ENCODE peak calls at places on chromosomes 1 and 21, in nine cellular contexts. P, K, L, U, Q, Y, D, G and W are unnamed samples. For H3K36me3, the result is how much of the 10 kb centered on the place peaks cover.

GRCh38 chr1:172167801-172168596 is 252.5 kb upstream of the C1orf105 start:
- DNase-seq in P (peak), K (no peak), L (no peak), U (peak), Q (no peak), Y (no peak), D (no peak), G (no peak), W (no peak)

GRCh38 chr21:17495680-17496079 is 17.2 kb upstream of the CXADR start:
- DNase-seq in P (no peak), K (no peak), L (no peak), U (peak), Q (no peak), Y (no peak), D (no peak), G (no peak), W (no peak)

GRCh38 chr1:95018602-95019369 is 54.0 kb downstream of the ALG14 start:
- DNase-seq in P (peak), K (no peak), L (no peak), U (peak), Q (no peak), Y (no peak), D (no peak), G (no peak), W (no peak)

GRCh38 chr1:36982708-36983107 is 51.6 kb downstream of the GRIK3 start:
- DNase-seq in P (no peak), K (no peak), L (no peak), U (no peak), Q (no peak), Y (no peak), D (peak), G (no peak), W (no peak)

GRCh38 chr1:224592636-224593579 is 23.2 kb upstream of the CNIH3 start:
- DNase-seq in P (peak), K (no peak), L (no peak), U (peak), Q (peak), Y (no peak), D (peak), G (no peak), W (no peak)

GRCh38 chr21:35075546-35075945 is 26.4 kb upstream of the RUNX1 start:
- DNase-seq in P (peak), K (no peak), L (no peak), U (peak), Q (no peak), Y (no peak), D (peak), G (no peak), W (no peak)

GRCh38 chr21:38379171-38379570 is 119.1 kb downstream of the ERG start:
- DNase-seq in P (no peak), K (no peak), L (no peak), U (no peak), Q (no peak), Y (no peak), D (no peak), G (no peak), W (no peak)

GRCh38 chr1:231591466-231591865 is 35.1 kb upstream of the DISC1 start:
- DNase-seq in P (no peak), K (no peak), L (no peak), U (no peak), Q (no peak), Y (no peak), D (no peak), G (no peak), W (no peak)

GRCh38 chr1:103218821-103219220 is 110.5 kb upstream of the COL11A1 start:
- DNase-seq in P (no peak), K (no peak), L (no peak), U (peak), Q (no peak), Y (no peak), D (no peak), G (no peak), W (no peak)

GRCh38 chr1:31381394-31382287 is 8.8 kb upstream of the FABP3 start:
- DNase-seq in P (no peak), K (no peak), L (peak), U (no peak), Q (no peak), Y (peak), D (no peak), G (no peak), W (peak)

GRCh38 chr1:202117898-202118371 is 4.8 kb upstream of the GPR37L1 start:
- DNase-seq in P (no peak), K (no peak), L (no peak), U (no peak), Q (no peak), Y (no peak), D (no peak), G (no peak), W (no peak)

GRCh38 chr1:36458910-36459309 is 5.3 kb downstream of the MRPS15 start:
- DNase-seq in P (no peak), K (no peak), L (peak), U (no peak), Q (no peak), Y (no peak), D (no peak), G (no peak), W (no peak)

GRCh38 chr1:40391688-40392145 is 18.2 kb downstream of the SMAP2 start:
- DNase-seq in P (no peak), K (no peak), L (no peak), U (no peak), Q (no peak), Y (peak), D (no peak), G (no peak), W (no peak)

GRCh38 chr1:40393173-40393572 is 19.6 kb downstream of the SMAP2 start:
- DNase-seq in P (no peak), K (peak), L (peak), U (no peak), Q (no peak), Y (no peak), D (no peak), G (no peak), W (no peak)

GRCh38 chr1:40390857-40391256 is 17.3 kb downstream of the SMAP2 start:
- DNase-seq in P (no peak), K (no peak), L (no peak), U (no peak), Q (no peak), Y (no peak), D (no peak), G (no peak), W (no peak)

GRCh38 chr1:40389871-40390560 is 16.5 kb downstream of the SMAP2 start:
- DNase-seq in P (peak), K (no peak), L (no peak), U (peak), Q (no peak), Y (peak), D (no peak), G (no peak), W (no peak)

DNA sequence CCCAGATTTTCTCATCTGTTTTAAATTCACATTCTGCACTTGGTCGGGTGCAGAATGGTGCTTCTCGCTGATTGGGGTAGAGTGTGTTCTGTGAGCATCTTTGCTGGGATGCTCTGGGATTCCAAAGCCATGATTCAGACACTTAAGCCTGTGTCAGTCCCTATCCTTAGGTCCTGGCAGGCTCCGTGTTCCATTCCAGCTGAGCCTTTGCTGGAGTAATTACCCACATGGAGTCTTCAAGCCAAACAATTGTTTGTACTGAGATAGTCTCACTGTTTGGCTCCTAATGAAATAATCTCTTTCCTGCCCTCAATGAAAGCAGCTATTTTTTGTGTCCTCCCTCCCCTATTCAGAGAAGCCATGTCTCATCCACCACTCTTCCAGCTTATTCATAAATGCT is 18.7 kb downstream of the SMAP2 start:
- DNase-seq in P (peak), K (no peak), L (no peak), U (peak), Q (no peak), Y (peak), D (peak), G (no peak), W (no peak)
- H3K27ac ChIP-seq in P (no peak), K (peak), L (peak), U (no peak), Q (peak), Y (peak), D (no peak), G (peak), W (peak)

GRCh38 chr1:109239047-109239579 is 10.2 kb upstream of the CELSR2 start:
- DNase-seq in P (no peak), K (no peak), L (no peak), U (no peak), Q (no peak), Y (no peak), D (no peak), G (no peak), W (no peak)

GRCh38 chr1:109240158-109241152 is 8.9 kb upstream of the CELSR2 start:
- DNase-seq in P (no peak), K (no peak), L (peak), U (peak), Q (peak), Y (peak), D (peak), G (no peak), W (peak)

GRCh38 chr1:109241344-109241743 is 8.0 kb upstream of the CELSR2 start:
- DNase-seq in P (no peak), K (no peak), L (no peak), U (no peak), Q (no peak), Y (no peak), D (peak), G (no peak), W (no peak)

GRCh38 chr1:109238382-109238781 is 11.0 kb upstream of the CELSR2 start:
- DNase-seq in P (no peak), K (no peak), L (no peak), U (no peak), Q (no peak), Y (no peak), D (no peak), G (no peak), W (no peak)

DNA sequence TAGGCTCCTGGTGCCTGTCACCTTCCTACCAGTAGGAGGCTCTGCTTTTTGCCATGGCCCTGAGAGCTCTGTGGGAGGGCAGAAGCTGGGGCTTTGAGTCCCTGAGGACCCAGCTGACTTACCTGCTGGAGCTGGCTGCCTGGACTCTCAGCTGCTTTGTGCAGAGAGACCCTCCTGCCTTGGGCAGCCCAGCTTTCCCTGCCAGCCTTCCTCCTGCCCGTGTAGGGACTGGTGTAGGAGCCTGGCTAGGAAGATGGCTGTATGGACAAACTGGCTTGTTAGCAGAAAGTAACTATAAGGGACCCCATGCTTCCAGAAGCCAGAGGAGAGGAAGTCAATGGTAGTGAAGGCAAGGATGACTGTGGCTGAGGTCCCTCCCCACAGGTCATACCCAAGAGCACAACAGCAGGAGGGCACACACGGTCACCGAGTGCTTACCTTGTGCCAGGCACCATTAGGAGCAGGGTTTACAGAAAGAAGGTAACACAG is 9.7 kb upstream of the CELSR2 start:
- DNase-seq in P (peak), K (no peak), L (peak), U (peak), Q (no peak), Y (no peak), D (peak), G (no peak), W (no peak)
- H3K36me3 ChIP-seq in P (under half), K (under half), L (under half), U (under half), Q (under half), Y (under half), D (under half), G (under half), W (half or more)

GRCh38 chr1:27349784-27350672 is 8.2 kb downstream of the SYTL1 start:
- DNase-seq in P (peak), K (peak), L (peak), U (peak), Q (peak), Y (peak), D (peak), G (no peak), W (peak)
- H3K27ac ChIP-seq in P (no peak), K (peak), L (no peak), U (no peak), Q (peak), Y (peak), D (no peak), G (no peak), W (no peak)

DNA sequence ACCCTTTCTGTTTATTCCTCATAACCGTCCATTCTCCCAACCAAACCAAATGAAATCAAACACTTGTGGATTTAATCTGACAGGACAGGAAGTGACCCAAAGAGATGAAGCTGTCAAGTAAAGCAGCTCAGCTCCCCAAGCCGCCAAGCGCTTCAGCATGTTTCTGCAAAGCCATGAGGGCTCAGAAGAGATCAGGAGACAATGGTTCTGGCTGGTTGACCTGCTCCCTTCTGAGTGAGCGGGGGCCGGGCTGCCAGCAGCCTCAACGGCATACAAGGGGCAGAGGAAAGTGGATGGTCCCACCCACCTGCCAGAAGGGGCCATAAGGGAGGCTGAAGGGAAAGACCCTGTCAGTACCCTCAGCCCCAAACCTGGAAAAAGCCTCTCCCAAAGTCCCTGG is 45.3 kb downstream of the SLC45A1 start:
- DNase-seq in P (no peak), K (no peak), L (no peak), U (no peak), Q (peak), Y (no peak), D (no peak), G (no peak), W (no peak)
- H3K36me3 ChIP-seq in P (half or more), K (half or more), L (under half), U (half or more), Q (under half), Y (half or more), D (under half), G (half or more), W (half or more)

DNA sequence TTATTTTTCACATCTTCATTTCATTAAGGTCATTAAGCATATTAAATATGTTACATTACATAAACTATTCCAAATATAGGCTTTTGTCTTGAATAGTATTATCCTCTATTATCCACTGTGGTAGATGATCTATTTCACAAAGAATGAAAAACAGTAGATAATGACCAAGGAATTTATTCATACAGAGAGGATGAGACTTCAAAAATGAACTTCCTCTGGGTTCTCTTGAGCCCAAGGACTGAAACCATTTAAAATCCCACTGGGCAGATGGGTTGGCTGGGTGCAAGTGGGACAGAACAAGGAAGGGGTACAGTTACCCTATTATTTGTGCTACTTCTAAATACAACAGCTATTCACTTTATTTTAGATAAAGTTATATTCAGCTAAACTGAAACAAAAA is 33.0 kb downstream of the PTPN14 start:
- DNase-seq in P (no peak), K (no peak), L (no peak), U (peak), Q (no peak), Y (no peak), D (no peak), G (no peak), W (no peak)
- H3K27ac ChIP-seq in P (peak), K (no peak), L (no peak), U (no peak), Q (no peak), Y (no peak), D (no peak), G (no peak), W (no peak)

DNA sequence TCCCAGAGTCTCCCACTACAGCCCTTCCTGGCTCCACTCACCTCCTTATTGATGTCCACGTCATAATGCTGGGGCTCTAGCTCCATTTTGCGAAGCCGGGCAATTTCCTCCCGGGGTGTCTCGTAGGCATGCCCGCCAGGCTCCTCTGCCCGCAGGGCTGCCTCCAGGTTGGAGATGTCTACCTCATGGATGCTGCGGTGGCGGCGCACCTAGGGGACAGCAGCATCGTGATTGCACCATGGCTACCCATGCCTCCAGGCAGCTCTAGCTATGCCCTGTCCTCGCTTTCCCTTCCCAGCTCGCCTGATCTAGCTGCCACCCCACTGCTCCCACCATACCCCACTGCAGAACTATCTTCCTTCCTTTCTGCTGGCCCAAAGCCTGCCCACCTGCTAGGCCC is 15.1 kb upstream of the GOLT1A start:
- DNase-seq in P (no peak), K (no peak), L (no peak), U (no peak), Q (no peak), Y (peak), D (no peak), G (no peak), W (no peak)
- H3K36me3 ChIP-seq in P (under half), K (under half), L (under half), U (under half), Q (under half), Y (half or more), D (under half), G (under half), W (under half)

GRCh38 chr21:32382108-32382601 is 10.7 kb downstream of the URB1 start:
- DNase-seq in P (no peak), K (no peak), L (no peak), U (peak), Q (no peak), Y (no peak), D (no peak), G (no peak), W (no peak)
- H3K27ac ChIP-seq in P (peak), K (no peak), L (no peak), U (peak), Q (no peak), Y (peak), D (no peak), G (no peak), W (no peak)

GRCh38 chr1:45305231-45305630 is 21.5 kb upstream of the HPDL start:
- DNase-seq in P (no peak), K (no peak), L (no peak), U (no peak), Q (no peak), Y (no peak), D (no peak), G (no peak), W (no peak)
- H3K36me3 ChIP-seq in P (under half), K (under half), L (under half), U (under half), Q (under half), Y (under half), D (under half), G (under half), W (under half)